ENCODE peak calls at places on chromosomes 13 and 19, in five cellular contexts. One of them, this sample, is unnamed.

GRCh38 chr19:42316223-42317211 is 3.4 kb downstream of the TMEM145 start:
- DNase-seq in Jurkat, Clone E6-1: no peak
- DNase-seq in astrocyte of the spinal cord: no peak
- DNase-seq in lower lobe of right lung: peak
- DNase-seq in gastrocnemius medialis: no peak
- DNase-seq in this sample: no peak

GRCh38 chr13:31115616-31116015 is 46.1 kb downstream of the HSPH1 start:
- DNase-seq in Jurkat, Clone E6-1: no peak
- DNase-seq in lower lobe of right lung: no peak
- DNase-seq in astrocyte of the spinal cord: no peak
- DNase-seq in gastrocnemius medialis: no peak
- DNase-seq in this sample: no peak

GRCh38 chr19:48629599-48630288 is 7.4 kb downstream of the DBP start:
- DNase-seq in gastrocnemius medialis: no peak
- DNase-seq in astrocyte of the spinal cord: no peak
- DNase-seq in lower lobe of right lung: no peak
- DNase-seq in Jurkat, Clone E6-1: no peak
- DNase-seq in this sample: no peak

GRCh38 chr19:33660426-33661160 is 38.8 kb downstream of the CHST8 start:
- DNase-seq in astrocyte of the spinal cord: no peak
- DNase-seq in Jurkat, Clone E6-1: no peak
- DNase-seq in gastrocnemius medialis: no peak
- DNase-seq in lower lobe of right lung: no peak
- DNase-seq in this sample: no peak

GRCh38 chr19:56969726-56970125 is 129.2 kb upstream of the PEG3 start:
- DNase-seq in gastrocnemius medialis: no peak
- DNase-seq in astrocyte of the spinal cord: no peak
- DNase-seq in Jurkat, Clone E6-1: no peak
- DNase-seq in lower lobe of right lung: no peak
- DNase-seq in this sample: no peak

GRCh38 chr13:37446503-37446902 is 152.1 kb downstream of the POSTN start:
- DNase-seq in astrocyte of the spinal cord: peak
- DNase-seq in gastrocnemius medialis: no peak
- DNase-seq in lower lobe of right lung: no peak
- DNase-seq in Jurkat, Clone E6-1: no peak
- DNase-seq in this sample: peak

GRCh38 chr13:73482556-73482955 is 423.8 kb downstream of the KLF5 start:
- DNase-seq in astrocyte of the spinal cord: no peak
- DNase-seq in lower lobe of right lung: no peak
- DNase-seq in Jurkat, Clone E6-1: no peak
- DNase-seq in gastrocnemius medialis: peak
- DNase-seq in this sample: no peak

GRCh38 chr19:23071087-23071511 is 45.7 kb upstream of the ZNF730 start:
- DNase-seq in Jurkat, Clone E6-1: no peak
- DNase-seq in gastrocnemius medialis: no peak
- DNase-seq in lower lobe of right lung: no peak
- DNase-seq in astrocyte of the spinal cord: peak
- DNase-seq in this sample: no peak

GRCh38 chr13:74064805-74065204 is 69.4 kb downstream of the KLF12 start:
- DNase-seq in astrocyte of the spinal cord: no peak
- DNase-seq in lower lobe of right lung: no peak
- DNase-seq in Jurkat, Clone E6-1: no peak
- DNase-seq in gastrocnemius medialis: no peak
- DNase-seq in this sample: no peak

GRCh38 chr19:1807030-1807694 is 4.9 kb downstream of the ATP8B3 start:
- DNase-seq in lower lobe of right lung: no peak
- DNase-seq in gastrocnemius medialis: no peak
- DNase-seq in astrocyte of the spinal cord: no peak
- DNase-seq in Jurkat, Clone E6-1: no peak
- DNase-seq in this sample: no peak

GRCh38 chr13:95533545-95534135 is 18.9 kb upstream of the CLDN10 start:
- DNase-seq in lower lobe of right lung: no peak
- DNase-seq in gastrocnemius medialis: no peak
- DNase-seq in astrocyte of the spinal cord: no peak
- DNase-seq in Jurkat, Clone E6-1: no peak
- DNase-seq in this sample: no peak

GRCh38 chr19:54418030-54418929 is 3.0 kb downstream of the TTYH1 start:
- DNase-seq in astrocyte of the spinal cord: no peak
- DNase-seq in lower lobe of right lung: no peak
- DNase-seq in gastrocnemius medialis: no peak
- DNase-seq in Jurkat, Clone E6-1: no peak
- DNase-seq in this sample: no peak

GRCh38 chr19:36573948-36574726 is 1.0 kb upstream of the ZNF529 start:
- DNase-seq in gastrocnemius medialis: no peak
- DNase-seq in lower lobe of right lung: no peak
- DNase-seq in astrocyte of the spinal cord: peak
- DNase-seq in Jurkat, Clone E6-1: no peak
- DNase-seq in this sample: no peak

GRCh38 chr13:88429862-88430261 is 758.7 kb downstream of the SLITRK5 start:
- DNase-seq in Jurkat, Clone E6-1: no peak
- DNase-seq in gastrocnemius medialis: no peak
- DNase-seq in lower lobe of right lung: no peak
- DNase-seq in astrocyte of the spinal cord: no peak
- DNase-seq in this sample: no peak

GRCh38 chr13:40922437-40923040 is 96.6 kb downstream of the ELF1 start:
- DNase-seq in lower lobe of right lung: no peak
- DNase-seq in gastrocnemius medialis: no peak
- DNase-seq in astrocyte of the spinal cord: no peak
- DNase-seq in Jurkat, Clone E6-1: no peak
- DNase-seq in this sample: no peak

GRCh38 chr19:7516281-7516862 is 469 bp downstream of the ZNF358 start:
- DNase-seq in lower lobe of right lung: no peak
- DNase-seq in gastrocnemius medialis: no peak
- DNase-seq in Jurkat, Clone E6-1: no peak
- DNase-seq in astrocyte of the spinal cord: no peak
- DNase-seq in this sample: peak

GRCh38 chr19:2083174-2083854 is 12.8 kb downstream of the MOB3A start:
- DNase-seq in Jurkat, Clone E6-1: peak
- DNase-seq in gastrocnemius medialis: no peak
- DNase-seq in lower lobe of right lung: no peak
- DNase-seq in astrocyte of the spinal cord: no peak
- DNase-seq in this sample: no peak

GRCh38 chr19:39823693-39824092 is 10.3 kb downstream of the DYRK1B start:
- DNase-seq in gastrocnemius medialis: no peak
- DNase-seq in lower lobe of right lung: no peak
- DNase-seq in astrocyte of the spinal cord: no peak
- DNase-seq in Jurkat, Clone E6-1: no peak
- DNase-seq in this sample: no peak

GRCh38 chr13:26722321-26722720 is 38.3 kb downstream of the GPR12 start:
- DNase-seq in gastrocnemius medialis: no peak
- DNase-seq in astrocyte of the spinal cord: no peak
- DNase-seq in Jurkat, Clone E6-1: no peak
- DNase-seq in lower lobe of right lung: no peak
- DNase-seq in this sample: no peak

GRCh38 chr19:55152017-55152416 is 3.0 kb upstream of the TNNT1 start:
- DNase-seq in astrocyte of the spinal cord: no peak
- DNase-seq in lower lobe of right lung: no peak
- DNase-seq in Jurkat, Clone E6-1: peak
- DNase-seq in gastrocnemius medialis: no peak
- DNase-seq in this sample: no peak

GRCh38 chr13:39970177-39970846 is 314.9 kb downstream of the COG6 start:
- DNase-seq in astrocyte of the spinal cord: no peak
- DNase-seq in gastrocnemius medialis: no peak
- DNase-seq in Jurkat, Clone E6-1: no peak
- DNase-seq in lower lobe of right lung: no peak
- DNase-seq in this sample: no peak

GRCh38 chr13:114275309-114275708 is 6.1 kb upstream of the UPF3A start:
- DNase-seq in gastrocnemius medialis: no peak
- DNase-seq in astrocyte of the spinal cord: no peak
- DNase-seq in Jurkat, Clone E6-1: no peak
- DNase-seq in lower lobe of right lung: no peak
- DNase-seq in this sample: peak

GRCh38 chr19:36093146-36093662 is 17.7 kb upstream of the OVOL3 start:
- DNase-seq in Jurkat, Clone E6-1: no peak
- DNase-seq in lower lobe of right lung: no peak
- DNase-seq in gastrocnemius medialis: no peak
- DNase-seq in astrocyte of the spinal cord: no peak
- DNase-seq in this sample: no peak

GRCh38 chr19:6767357-6768235 is at the start of gene SH2D3A:
- DNase-seq in gastrocnemius medialis: no peak
- DNase-seq in lower lobe of right lung: peak
- DNase-seq in astrocyte of the spinal cord: no peak
- DNase-seq in Jurkat, Clone E6-1: peak
- DNase-seq in this sample: no peak

GRCh38 chr13:112055417-112056206 is 11.3 kb upstream of the SOX1 start:
- DNase-seq in Jurkat, Clone E6-1: no peak
- DNase-seq in lower lobe of right lung: no peak
- DNase-seq in gastrocnemius medialis: no peak
- DNase-seq in astrocyte of the spinal cord: no peak
- DNase-seq in this sample: no peak
- H3K4me3 ChIP-seq in Jurkat, Clone E6-1: no peak
- H3K4me3 ChIP-seq in lower lobe of right lung: no peak
- H3K4me3 ChIP-seq in gastrocnemius medialis: no peak
- H3K4me3 ChIP-seq in astrocyte of the spinal cord: no peak
- H3K4me3 ChIP-seq in this sample: no peak

DNA sequence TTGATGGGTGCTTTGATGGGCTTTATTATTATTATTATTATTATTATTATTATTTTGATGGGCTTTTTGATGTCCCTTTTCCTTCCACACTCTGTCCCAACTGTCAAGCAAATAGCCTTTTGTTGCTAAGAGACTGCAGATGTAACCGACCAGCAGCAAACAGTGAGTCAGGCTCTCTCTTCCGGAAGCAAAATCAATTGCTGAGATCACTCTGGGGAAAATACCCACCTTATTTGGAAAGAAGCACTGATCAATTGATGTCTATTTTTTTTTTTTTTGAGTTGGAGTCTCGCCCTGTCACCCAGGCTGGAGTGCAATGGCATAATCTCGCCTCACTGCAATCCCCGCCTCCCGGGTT is 2.9 kb downstream of the LDLR start:
- DNase-seq in lower lobe of right lung: no peak
- DNase-seq in gastrocnemius medialis: no peak
- DNase-seq in astrocyte of the spinal cord: peak
- DNase-seq in Jurkat, Clone E6-1: no peak
- DNase-seq in this sample: no peak
- H3K4me3 ChIP-seq in lower lobe of right lung: peak
- H3K4me3 ChIP-seq in gastrocnemius medialis: no peak
- H3K4me3 ChIP-seq in astrocyte of the spinal cord: peak
- H3K4me3 ChIP-seq in Jurkat, Clone E6-1: no peak
- H3K4me3 ChIP-seq in this sample: no peak

GRCh38 chr19:44777715-44778347 is at the start of gene CBLC:
- DNase-seq in lower lobe of right lung: peak
- DNase-seq in astrocyte of the spinal cord: no peak
- DNase-seq in gastrocnemius medialis: no peak
- DNase-seq in Jurkat, Clone E6-1: no peak
- DNase-seq in this sample: no peak
- H3K4me3 ChIP-seq in lower lobe of right lung: peak
- H3K4me3 ChIP-seq in astrocyte of the spinal cord: no peak
- H3K4me3 ChIP-seq in gastrocnemius medialis: no peak
- H3K4me3 ChIP-seq in Jurkat, Clone E6-1: no peak
- H3K4me3 ChIP-seq in this sample: no peak

DNA sequence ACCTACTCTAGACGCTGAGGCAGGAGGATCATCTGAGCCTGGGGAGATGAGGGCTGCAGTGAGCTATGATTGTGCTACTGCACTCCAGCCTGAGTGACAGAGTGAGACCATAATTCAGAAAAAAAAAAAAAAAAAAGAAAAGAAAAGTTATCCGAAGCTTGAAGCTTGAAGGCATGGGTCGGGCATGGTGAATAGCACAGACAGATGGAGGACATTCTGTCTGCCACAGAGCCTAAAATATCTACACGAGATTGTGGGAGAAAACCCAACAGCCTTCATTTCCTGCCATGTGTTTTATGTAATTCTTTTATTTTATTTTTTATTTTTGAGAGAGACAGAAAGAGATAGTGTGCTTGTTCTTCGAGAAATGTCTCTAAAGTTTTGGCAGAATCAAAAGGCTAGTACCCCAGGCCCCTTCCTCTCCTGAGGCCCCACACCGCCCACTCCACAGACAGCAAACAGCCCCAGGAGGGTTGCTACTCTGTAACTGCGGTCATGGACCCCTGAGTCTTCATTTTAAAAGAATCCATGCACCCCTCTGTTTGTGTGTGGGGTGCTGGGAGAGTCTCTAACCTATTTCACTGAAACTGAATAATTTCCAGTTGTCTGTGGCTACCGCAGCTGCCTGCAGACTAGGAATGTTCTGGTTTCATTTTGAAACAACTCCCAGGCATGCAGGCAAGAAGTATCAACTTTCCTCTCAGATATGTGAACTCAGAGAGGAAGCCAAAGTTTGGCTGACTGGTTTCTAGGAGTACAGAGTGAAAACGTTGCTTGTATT is 38.4 kb upstream of the RCBTB2 start:
- DNase-seq in lower lobe of right lung: no peak
- DNase-seq in Jurkat, Clone E6-1: peak
- DNase-seq in gastrocnemius medialis: peak
- DNase-seq in astrocyte of the spinal cord: peak
- DNase-seq in this sample: peak
- H3K4me3 ChIP-seq in lower lobe of right lung: peak
- H3K4me3 ChIP-seq in Jurkat, Clone E6-1: peak
- H3K4me3 ChIP-seq in gastrocnemius medialis: peak
- H3K4me3 ChIP-seq in astrocyte of the spinal cord: no peak
- H3K4me3 ChIP-seq in this sample: peak